ENCODE peak calls at places on chromosomes 2 and 18, in eight cellular contexts. One of them, this sample, is unnamed.
A peak's percentile ranks its signal among the peaks of the same experiment; 100 is the strongest.

GRCh38 chr18:12052866-12053265 is 40.8 kb upstream of the ANKRD62 start:
- DNase-seq in H1: no peak
- DNase-seq in neural progenitor cell: no peak
- DNase-seq in MM.1S: no peak
- DNase-seq in H9: no peak
- DNase-seq in fibroblast of lung: no peak
- DNase-seq in PC-3: no peak
- DNase-seq in SK-N-SH: no peak
- DNase-seq in this sample: no peak

GRCh38 chr18:46158498-46158897 is 54.3 kb downstream of the HAUS1 start:
- DNase-seq in SK-N-SH: no peak
- DNase-seq in PC-3: peak; percentile 17
- DNase-seq in neural progenitor cell: peak; percentile 38
- DNase-seq in H1: no peak
- DNase-seq in H9: no peak
- DNase-seq in MM.1S: no peak
- DNase-seq in fibroblast of lung: peak; percentile 23
- DNase-seq in this sample: no peak

GRCh38 chr18:57961876-57962505 is 82.0 kb upstream of the NEDD4L start:
- DNase-seq in H9: no peak
- DNase-seq in SK-N-SH: no peak
- DNase-seq in neural progenitor cell: no peak
- DNase-seq in MM.1S: no peak
- DNase-seq in H1: no peak
- DNase-seq in fibroblast of lung: peak; percentile 54
- DNase-seq in PC-3: peak; percentile 57
- DNase-seq in this sample: peak; percentile 39

GRCh38 chr2:106931742-106932335 is 45.9 kb upstream of the ST6GAL2 start:
- DNase-seq in PC-3: no peak
- DNase-seq in neural progenitor cell: no peak
- DNase-seq in SK-N-SH: no peak
- DNase-seq in fibroblast of lung: no peak
- DNase-seq in H9: no peak
- DNase-seq in MM.1S: no peak
- DNase-seq in H1: no peak
- DNase-seq in this sample: no peak

GRCh38 chr2:238286551-238286950 is 1.9 kb downstream of the PER2 start:
- DNase-seq in neural progenitor cell: no peak
- DNase-seq in H9: no peak
- DNase-seq in SK-N-SH: no peak
- DNase-seq in fibroblast of lung: peak; percentile 89
- DNase-seq in H1: no peak
- DNase-seq in PC-3: peak; percentile 73
- DNase-seq in MM.1S: no peak
- DNase-seq in this sample: peak; percentile 86

GRCh38 chr2:132430895-132431294 is 14.3 kb downstream of the GPR39 start:
- DNase-seq in neural progenitor cell: no peak
- DNase-seq in PC-3: peak; percentile 92
- DNase-seq in H1: no peak
- DNase-seq in H9: no peak
- DNase-seq in SK-N-SH: no peak
- DNase-seq in fibroblast of lung: peak; percentile 35
- DNase-seq in MM.1S: no peak
- DNase-seq in this sample: no peak

GRCh38 chr18:34661464-34662087 is 48.5 kb upstream of the DTNA start:
- DNase-seq in H1: no peak
- DNase-seq in fibroblast of lung: peak; percentile 25
- DNase-seq in neural progenitor cell: peak; percentile 61
- DNase-seq in PC-3: peak; percentile 50
- DNase-seq in MM.1S: peak; percentile 40
- DNase-seq in H9: peak; percentile 45
- DNase-seq in SK-N-SH: peak; percentile 55
- DNase-seq in this sample: peak; percentile 22

GRCh38 chr2:66885775-66886402 is 451.0 kb downstream of the MEIS1 start:
- DNase-seq in PC-3: no peak
- DNase-seq in H1: no peak
- DNase-seq in H9: no peak
- DNase-seq in neural progenitor cell: no peak
- DNase-seq in fibroblast of lung: peak; percentile 74
- DNase-seq in MM.1S: no peak
- DNase-seq in SK-N-SH: no peak
- DNase-seq in this sample: peak; percentile 73

GRCh38 chr2:79511320-79511951 is 1.4 kb upstream of the CTNNA2 start:
- DNase-seq in H9: peak; percentile 72
- DNase-seq in H1: peak; percentile 75
- DNase-seq in SK-N-SH: no peak
- DNase-seq in MM.1S: peak; percentile 40
- DNase-seq in fibroblast of lung: peak; percentile 62
- DNase-seq in PC-3: peak; percentile 39
- DNase-seq in neural progenitor cell: peak; percentile 93
- DNase-seq in this sample: peak; percentile 55

GRCh38 chr2:189171956-189172609 is 7.5 kb downstream of the COL5A2 start:
- DNase-seq in SK-N-SH: no peak
- DNase-seq in MM.1S: no peak
- DNase-seq in neural progenitor cell: no peak
- DNase-seq in PC-3: peak; percentile 17
- DNase-seq in H1: no peak
- DNase-seq in fibroblast of lung: no peak
- DNase-seq in H9: no peak
- DNase-seq in this sample: no peak

GRCh38 chr2:170747921-170748320 is 22.3 kb upstream of the ERICH2 start:
- DNase-seq in fibroblast of lung: peak; percentile 90
- DNase-seq in SK-N-SH: no peak
- DNase-seq in H9: no peak
- DNase-seq in H1: no peak
- DNase-seq in PC-3: peak; percentile 76
- DNase-seq in neural progenitor cell: no peak
- DNase-seq in MM.1S: no peak
- DNase-seq in this sample: peak; percentile 87

DNA sequence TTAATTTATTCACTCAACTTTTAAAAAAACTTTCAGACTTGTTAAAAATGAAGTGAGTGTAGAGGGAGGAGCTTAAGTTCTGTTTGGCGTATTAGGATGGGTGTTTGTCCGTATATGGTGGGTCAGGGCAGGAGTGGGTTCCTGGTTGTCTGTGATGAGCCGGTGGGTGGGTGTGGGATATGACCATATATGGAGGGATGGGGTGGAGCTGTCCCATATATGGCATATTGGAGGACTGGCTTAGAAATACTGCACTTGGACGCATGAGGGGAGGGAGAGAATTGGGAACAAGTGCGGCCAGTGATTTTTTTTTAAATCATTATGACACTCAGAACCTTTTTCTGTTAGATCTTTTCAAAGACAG is 1.5 kb downstream of the KDM3A start:
- DNase-seq in H1: no peak
- DNase-seq in neural progenitor cell: peak; percentile 63
- DNase-seq in PC-3: peak; percentile 87
- DNase-seq in MM.1S: peak; percentile 73
- DNase-seq in H9: peak; percentile 73
- DNase-seq in fibroblast of lung: peak; percentile 96
- DNase-seq in SK-N-SH: peak; percentile 73
- DNase-seq in this sample: peak; percentile 94
- H3K9ac ChIP-seq in H1: no peak overlapping the region
- H3K9ac ChIP-seq in neural progenitor cell: no peak overlapping the region
- H3K9ac ChIP-seq in PC-3: peak overlapping the region; percentile 52
- H3K9ac ChIP-seq in MM.1S: peak overlapping the region; percentile 70
- H3K9ac ChIP-seq in H9: no peak overlapping the region
- H3K9ac ChIP-seq in fibroblast of lung: no peak overlapping the region
- H3K9ac ChIP-seq in SK-N-SH: peak overlapping the region; percentile 84
- H3K9ac ChIP-seq in this sample: peak overlapping the region; percentile 93

DNA sequence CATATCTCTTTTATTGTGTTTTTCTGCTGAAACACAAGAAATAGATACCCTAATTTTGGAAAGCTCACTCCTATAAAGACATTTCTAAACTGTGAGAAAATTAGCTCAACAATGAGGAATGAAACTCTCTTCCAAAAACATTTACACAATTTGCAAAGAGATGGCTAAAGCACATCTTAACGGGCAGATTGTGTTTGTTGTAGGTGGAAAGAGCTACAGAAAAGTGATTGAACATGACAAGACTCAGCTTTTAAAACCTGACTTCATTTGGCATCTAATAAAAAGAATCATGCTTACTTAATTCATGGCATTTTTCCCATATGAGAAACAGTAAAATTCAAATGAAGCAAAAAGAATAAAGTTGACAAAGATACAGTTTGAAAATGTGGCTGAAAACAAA is 175.0 kb upstream of the SLC39A10 start:
- DNase-seq in MM.1S: no peak
- DNase-seq in H9: no peak
- DNase-seq in PC-3: no peak
- DNase-seq in neural progenitor cell: no peak
- DNase-seq in fibroblast of lung: peak; percentile 14
- DNase-seq in H1: no peak
- DNase-seq in SK-N-SH: no peak
- DNase-seq in this sample: no peak
- H3K4me1 ChIP-seq in MM.1S: peaks cover 32% of the 10 kb centered on the region
- H3K4me1 ChIP-seq in H9: no peaks in the 10 kb centered on the region
- H3K4me1 ChIP-seq in PC-3: peaks cover 19% of the 10 kb centered on the region
- H3K4me1 ChIP-seq in neural progenitor cell: no peaks in the 10 kb centered on the region
- H3K4me1 ChIP-seq in fibroblast of lung: peaks cover 2% of the 10 kb centered on the region
- H3K4me1 ChIP-seq in H1: no peaks in the 10 kb centered on the region
- H3K4me1 ChIP-seq in SK-N-SH: peaks cover 9% of the 10 kb centered on the region
- H3K4me1 ChIP-seq in this sample: peaks cover 11% of the 10 kb centered on the region

GRCh38 chr2:159246325-159246988 is 40.0 kb downstream of the WDSUB1 start:
- DNase-seq in fibroblast of lung: no peak
- DNase-seq in H9: no peak
- DNase-seq in MM.1S: no peak
- DNase-seq in H1: no peak
- DNase-seq in neural progenitor cell: no peak
- DNase-seq in PC-3: no peak
- DNase-seq in SK-N-SH: no peak
- DNase-seq in this sample: no peak

DNA sequence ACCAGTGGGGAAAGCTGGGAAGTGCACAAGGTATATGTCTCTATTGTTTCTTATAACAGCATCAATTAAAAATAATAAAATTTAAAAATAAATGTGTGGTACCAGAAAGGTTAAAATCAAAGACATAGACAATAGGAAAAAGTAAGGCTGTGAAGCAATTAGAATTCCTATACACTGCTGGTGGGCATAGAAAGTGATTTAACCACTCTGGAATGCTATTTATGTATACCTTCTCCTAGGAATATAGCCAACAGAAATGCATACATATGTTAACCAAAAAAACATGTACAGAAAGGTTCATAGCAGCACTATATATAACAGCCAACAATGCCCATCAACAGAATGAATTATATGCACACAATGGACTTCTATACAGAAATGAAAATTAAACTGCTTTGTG is 43.0 kb downstream of the WDSUB1 start:
- DNase-seq in SK-N-SH: no peak
- DNase-seq in PC-3: peak; percentile 53
- DNase-seq in H9: no peak
- DNase-seq in neural progenitor cell: no peak
- DNase-seq in fibroblast of lung: no peak
- DNase-seq in H1: no peak
- DNase-seq in MM.1S: no peak
- DNase-seq in this sample: no peak
- TF ChIP-seq CTCF in SK-N-SH: no peak
- TF ChIP-seq CTCF in PC-3: no peak
- TF ChIP-seq CTCF in H9: no peak
- TF ChIP-seq CTCF in neural progenitor cell: no peak
- TF ChIP-seq CTCF in fibroblast of lung: no peak
- TF ChIP-seq CTCF in H1: no peak
- TF ChIP-seq CTCF in MM.1S: no peak
- TF ChIP-seq CTCF in this sample: no peak

GRCh38 chr18:50654658-50655550 is 95.0 kb downstream of the MAPK4 start:
- DNase-seq in H9: no peak
- DNase-seq in SK-N-SH: no peak
- DNase-seq in neural progenitor cell: no peak
- DNase-seq in MM.1S: no peak
- DNase-seq in fibroblast of lung: no peak
- DNase-seq in H1: no peak
- DNase-seq in PC-3: no peak
- DNase-seq in this sample: no peak
- H3K9ac ChIP-seq in H9: no peak overlapping the region
- H3K9ac ChIP-seq in SK-N-SH: no peak overlapping the region
- H3K9ac ChIP-seq in neural progenitor cell: no peak overlapping the region
- H3K9ac ChIP-seq in MM.1S: no peak overlapping the region
- H3K9ac ChIP-seq in fibroblast of lung: no peak overlapping the region
- H3K9ac ChIP-seq in H1: no peak overlapping the region
- H3K9ac ChIP-seq in PC-3: no peak overlapping the region
- H3K9ac ChIP-seq in this sample: no peak overlapping the region

This sample was measured in astrocyte.